ENCODE peak calls at places on chromosomes 12 and 14, in seven cellular contexts. U, B, Z, G, V, Y and P are unnamed samples. For H3K4me1, the result is how much of the 10 kb centered on the place peaks cover.

GRCh38 chr14:104882325-104882973 is 17.4 kb downstream of the CEP170B start:
- DNase-seq in V (peak), G (peak), B (peak), U (no peak), Y (no peak), Z (no peak), P (peak)

GRCh38 chr12:75944097-75944904 is 87.3 kb downstream of the PHLDA1 start:
- DNase-seq in B (peak), Y (no peak), Z (peak), V (no peak), G (no peak), U (no peak), P (no peak)

GRCh38 chr14:51079489-51079888 is 15.4 kb downstream of the TRIM9 start:
- DNase-seq in G (peak), Y (no peak), U (no peak), B (no peak), Z (no peak), V (no peak), P (no peak)

GRCh38 chr14:33938131-33938949 is 12.5 kb downstream of the EGLN3 start:
- DNase-seq in V (peak), U (peak), Y (peak), Z (no peak), B (peak), G (peak), P (peak)

GRCh38 chr14:103542545-103543088 is 13.6 kb downstream of the TRMT61A start:
- DNase-seq in B (no peak), Y (peak), V (peak), U (peak), Z (no peak), G (peak), P (no peak)

GRCh38 chr12:57241556-57242310 is 9.3 kb downstream of the STAC3 start:
- DNase-seq in B (no peak), V (no peak), G (no peak), Y (peak), U (no peak), Z (no peak), P (no peak)

GRCh38 chr12:32270818-32271710 is 128.3 kb upstream of the FGD4 start:
- DNase-seq in Z (peak), G (no peak), U (no peak), Y (no peak), V (no peak), B (no peak), P (no peak)

GRCh38 chr12:29025936-29026335 is 123.1 kb upstream of the FAR2 start:
- DNase-seq in U (no peak), B (no peak), Z (no peak), Y (no peak), V (no peak), G (no peak), P (no peak)

GRCh38 chr14:64730681-64731080 is 26.5 kb downstream of the PLEKHG3 start:
- DNase-seq in Z (no peak), U (no peak), G (no peak), V (no peak), B (no peak), Y (no peak), P (no peak)

GRCh38 chr12:77388611-77389265 is 323.4 kb upstream of the E2F7 start:
- DNase-seq in U (no peak), B (no peak), V (no peak), G (no peak), Y (no peak), Z (no peak), P (no peak)

GRCh38 chr14:81406863-81407262 is 6.7 kb upstream of the STON2 start:
- DNase-seq in U (peak), Y (no peak), Z (peak), B (no peak), V (no peak), G (no peak), P (no peak)

GRCh38 chr12:48165089-48166031 is 8.0 kb upstream of the ASB8 start:
- DNase-seq in Y (no peak), V (no peak), B (peak), G (no peak), U (no peak), Z (peak), P (no peak)

GRCh38 chr12:116918464-116918863 is 7.7 kb downstream of the FBXW8 start:
- DNase-seq in G (no peak), B (no peak), Y (no peak), U (no peak), Z (no peak), V (no peak), P (no peak)

GRCh38 chr12:76611533-76611932 is 52.0 kb upstream of the OSBPL8 start:
- DNase-seq in B (no peak), V (no peak), G (no peak), Y (no peak), U (no peak), Z (peak), P (no peak)

GRCh38 chr12:65946821-65947220 is 122.5 kb downstream of the HMGA2 start:
- DNase-seq in G (no peak), Y (no peak), U (no peak), V (no peak), B (no peak), Z (peak), P (no peak)
- H3K4me1 ChIP-seq in G (under half), Y (under half), U (under half), V (under half), B (half or more), Z (under half), P (under half)

GRCh38 chr14:101823511-101824120 is 62.1 kb downstream of the PPP2R5C start:
- DNase-seq in Y (peak), V (no peak), U (no peak), Z (no peak), G (peak), B (no peak), P (no peak)
- TF ChIP-seq POLR2A in Y (no peak), V (no peak), U (no peak), Z (no peak), G (peak), B (no peak), P (no peak)

GRCh38 chr12:20420557-20420956 is 52.2 kb downstream of the PDE3A start:
- DNase-seq in Y (no peak), Z (no peak), B (no peak), U (no peak), G (peak), V (no peak), P (no peak)
- H3K4me1 ChIP-seq in Y (under half), Z (under half), B (under half), U (under half), G (under half), V (under half), P (under half)

DNA sequence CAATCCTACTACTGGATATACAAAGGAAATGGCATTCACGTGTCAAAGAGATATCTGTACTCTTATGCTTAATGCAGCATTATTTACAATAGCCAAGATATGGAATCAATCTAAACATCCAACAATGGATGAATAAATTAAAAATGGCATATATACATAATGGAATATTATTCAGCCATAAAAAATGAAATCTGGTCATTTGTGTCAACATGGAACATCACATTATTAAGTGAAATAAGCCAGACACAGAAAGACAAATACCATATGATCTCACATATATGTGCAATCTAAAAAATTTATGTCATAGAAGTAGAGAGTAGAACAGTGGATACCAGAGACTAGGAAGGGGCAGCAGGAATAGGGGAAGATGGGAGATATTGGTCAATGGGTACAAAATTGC is 228.8 kb upstream of the TBX3 start:
- DNase-seq in B (no peak), Z (no peak), Y (no peak), U (no peak), V (no peak), G (no peak), P (no peak)
- TF ChIP-seq POLR2A in B (no peak), Z (no peak), Y (no peak), U (no peak), V (no peak), G (no peak), P (no peak)

GRCh38 chr14:54594531-54594930 is 27.6 kb downstream of the SAMD4A start:
- DNase-seq in V (no peak), U (no peak), B (no peak), Z (no peak), G (no peak), Y (no peak), P (no peak)
- H3K4me1 ChIP-seq in V (under half), U (under half), B (under half), Z (under half), G (under half), Y (half or more), P (under half)

GRCh38 chr14:90274019-90274418 is 17.7 kb downstream of the PSMC1 start:
- DNase-seq in Z (no peak), V (no peak), B (no peak), G (no peak), Y (no peak), U (no peak), P (no peak)
- TF ChIP-seq POLR2A in Z (no peak), V (no peak), B (no peak), G (no peak), Y (no peak), U (no peak), P (no peak)

DNA sequence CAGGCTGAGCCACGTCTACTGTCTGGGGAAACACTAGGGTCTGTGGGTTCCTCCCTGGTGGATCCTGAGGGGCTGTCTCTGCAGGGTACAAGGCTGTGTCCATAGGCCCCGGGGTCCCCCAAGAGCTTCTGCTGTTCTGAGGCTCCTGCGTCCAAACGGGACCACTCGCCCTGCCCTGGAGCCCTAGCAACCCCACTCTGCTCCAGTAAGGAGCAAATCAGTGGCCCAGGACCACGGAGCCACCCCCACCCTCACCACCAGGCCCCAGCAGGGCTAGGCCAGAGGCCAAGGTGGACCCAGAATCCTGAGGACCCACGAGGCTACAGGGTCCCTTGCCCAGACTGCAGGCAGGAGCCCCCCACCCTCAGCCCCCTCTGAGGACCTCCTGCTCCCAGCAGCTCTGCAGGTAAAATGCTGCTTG is 75.1 kb upstream of the GALNT9 start:
- DNase-seq in V (no peak), U (no peak), Y (peak), Z (no peak), B (no peak), G (no peak), P (no peak)
- H3K4me1 ChIP-seq in V (under half), U (under half), Y (under half), Z (under half), B (under half), G (under half), P (under half)

DNA sequence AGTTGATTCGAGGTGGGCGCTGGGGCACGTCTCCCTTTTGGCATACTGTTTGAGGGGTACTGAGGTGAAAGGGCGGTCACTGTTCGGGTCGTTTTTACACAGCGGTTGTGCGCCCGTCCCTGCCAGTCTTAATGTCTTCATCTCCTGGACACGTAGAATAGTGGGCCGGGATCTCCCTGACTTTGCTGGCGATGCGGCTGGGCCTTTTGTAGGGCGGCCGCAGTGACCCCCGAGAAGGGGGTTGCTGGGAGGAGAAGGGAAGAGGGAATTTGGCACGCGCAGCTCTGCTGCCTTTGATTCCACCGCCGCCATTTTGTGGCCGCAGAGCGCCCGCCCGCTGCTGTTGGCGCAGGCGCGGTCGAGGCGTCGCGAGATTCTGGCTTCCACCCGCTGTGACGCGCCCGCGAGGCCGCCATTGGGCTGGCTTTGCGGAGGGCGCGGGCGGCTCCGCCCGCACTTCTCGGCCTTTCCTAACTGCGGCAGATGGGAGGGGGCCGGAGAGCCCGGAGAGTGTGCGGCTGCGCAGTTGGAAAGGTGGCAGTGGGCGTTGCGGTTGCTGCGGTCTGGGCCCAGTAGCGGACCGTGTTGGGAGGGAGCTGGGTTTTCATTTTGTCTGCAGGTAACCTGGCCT is 542 bp downstream of the SRSF5 start:
- DNase-seq in Z (peak), V (peak), Y (peak), U (peak), B (peak), G (peak), P (peak)
- TF ChIP-seq POLR2A in Z (peak), V (peak), Y (peak), U (peak), B (no peak), G (peak), P (peak)